ENCODE peak calls at places on chromosome 1, in seven cellular contexts. L, O, N, P, E, X and D are unnamed samples.

GRCh38 chr1:21077085-21077484 is 99.6 kb downstream of the EIF4G3 start:
- DNase-seq in N (no peak), E (no peak), L (no peak), O (no peak), P (no peak), X (no peak), D (no peak)

GRCh38 chr1:222641269-222641948 is 23.5 kb downstream of the MIA3 start:
- DNase-seq in P (no peak), X (no peak), O (no peak), L (no peak), N (no peak), E (no peak), D (no peak)

GRCh38 chr1:75392278-75392677 is 218.6 kb downstream of the SLC44A5 start:
- DNase-seq in E (no peak), O (no peak), P (no peak), X (no peak), N (no peak), L (no peak), D (no peak)

GRCh38 chr1:45804671-45804973 is 1.2 kb downstream of the MAST2 start:
- DNase-seq in N (no peak), O (no peak), X (no peak), L (no peak), E (no peak), P (no peak), D (no peak)

GRCh38 chr1:205595435-205595834 is 36.4 kb downstream of the ELK4 start:
- DNase-seq in O (no peak), L (no peak), P (no peak), E (no peak), X (no peak), N (no peak), D (no peak)

GRCh38 chr1:3912809-3913685 is 13.0 kb upstream of the C1orf174 start:
- DNase-seq in E (no peak), L (no peak), N (no peak), P (no peak), O (peak; percentile 45), X (no peak), D (no peak)

GRCh38 chr1:78447096-78447495 is 43.7 kb upstream of the PTGFR start:
- DNase-seq in P (no peak), E (no peak), L (no peak), O (no peak), N (no peak), X (no peak), D (no peak)

GRCh38 chr1:170309389-170310013 is 163.7 kb downstream of the NTMT2 start:
- DNase-seq in X (no peak), N (peak; percentile 1), E (no peak), O (no peak), P (no peak), L (no peak), D (no peak)

GRCh38 chr1:94843430-94843829 is 23.3 kb downstream of the SLC44A3 start:
- DNase-seq in L (no peak), P (no peak), E (no peak), O (no peak), N (no peak), X (no peak), D (no peak)

GRCh38 chr1:100448371-100448770 is 89.6 kb upstream of the GPR88 start:
- DNase-seq in P (no peak), O (no peak), E (no peak), L (no peak), N (no peak), X (no peak), D (no peak)

GRCh38 chr1:224333939-224334701 is 4.1 kb upstream of the NVL start:
- DNase-seq in E (peak; percentile 33), L (no peak), N (no peak), P (no peak), O (peak; percentile 40), X (no peak), D (no peak)

DNA sequence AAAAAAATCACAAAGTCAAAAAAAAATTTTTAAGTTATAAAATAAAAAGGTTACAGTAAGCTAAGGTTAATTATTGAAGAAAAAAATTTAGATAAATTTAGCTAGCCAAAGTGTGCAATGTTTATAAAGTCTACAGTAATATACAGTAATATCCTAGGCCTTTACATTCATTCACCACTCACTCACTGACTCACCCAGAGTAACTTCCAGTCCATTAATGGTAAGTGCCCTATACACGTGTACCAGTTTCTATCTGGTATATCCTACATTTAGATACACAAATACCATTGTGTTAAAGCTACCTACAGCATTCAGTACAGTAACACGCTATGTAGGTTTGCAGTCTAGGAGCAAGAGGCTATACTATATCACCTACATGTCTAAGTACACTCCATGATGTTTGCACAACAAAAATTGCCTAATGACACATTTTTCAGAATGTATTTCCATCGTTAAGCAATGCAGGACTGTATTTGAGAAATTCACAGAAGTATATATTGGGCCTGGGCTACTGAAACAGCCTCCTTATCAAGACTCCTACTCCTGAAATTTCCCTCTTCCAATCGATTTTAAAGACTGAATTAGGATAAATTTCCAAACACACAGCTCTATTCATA is 155.1 kb downstream of the COP1 start:
- DNase-seq in O (no peak), X (no peak), N (no peak), L (peak; percentile 16), E (no peak), P (no peak), D (no peak)
- TF ChIP-seq TAF1 in O (no peak), X (no peak), N (no peak), L (no peak), E (no peak), P (no peak), D (no peak)

DNA sequence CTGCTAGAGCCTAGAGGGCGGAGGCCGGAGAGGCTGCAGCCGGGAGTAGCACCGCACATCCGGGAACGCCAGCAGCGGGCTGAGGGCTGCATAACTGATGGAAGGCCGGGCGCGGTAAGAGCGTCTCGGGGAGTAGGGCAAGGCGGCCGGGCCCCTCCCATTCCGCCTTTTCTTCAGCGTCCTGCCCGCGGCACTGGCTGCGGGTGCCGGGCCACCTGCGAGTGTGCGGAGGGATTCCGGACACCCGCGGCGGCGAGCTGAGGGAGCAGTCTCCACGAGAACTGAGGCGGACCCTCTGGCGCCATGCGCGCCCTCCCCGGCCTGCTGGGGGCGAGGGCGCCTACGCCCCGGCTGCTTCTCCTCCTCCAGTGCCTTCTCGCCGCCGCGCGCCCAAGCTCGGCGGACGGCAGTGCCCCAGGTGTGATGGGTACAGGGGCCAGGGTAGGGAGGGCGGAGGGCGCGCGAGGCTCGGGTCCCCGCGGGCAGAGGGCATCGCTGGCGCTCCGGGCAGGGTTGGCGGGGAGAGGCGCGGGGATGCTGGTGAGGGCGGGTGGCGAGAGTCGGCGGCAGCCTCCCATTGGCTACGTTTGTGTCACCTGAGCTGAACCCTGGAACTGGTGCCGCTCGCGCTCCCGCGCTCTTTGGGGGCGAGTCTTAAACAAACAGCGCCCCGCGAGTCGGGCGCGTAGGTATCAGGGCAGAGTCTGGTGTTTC is 334.4 kb downstream of the SRGAP2C start:
- DNase-seq in O (peak; percentile 17), P (no peak), N (peak; percentile 31), X (peak; percentile 88), L (peak; percentile 61), E (no peak), D (no peak)
- TF ChIP-seq POLR2AphosphoS5 in O (no peak), P (no peak), N (no peak), X (no peak), L (peak; percentile 57), E (no peak), D (no peak)

GRCh38 chr1:165644064-165644735 is 13.2 kb downstream of the MGST3 start:
- DNase-seq in O (no peak), N (no peak), P (no peak), E (no peak), X (no peak), L (no peak), D (no peak)

GRCh38 chr1:165648919-165649572 is 18.0 kb downstream of the MGST3 start:
- DNase-seq in N (no peak), E (no peak), P (no peak), X (no peak), L (no peak), O (no peak), D (no peak)

GRCh38 chr1:165647970-165648369 is 16.9 kb downstream of the MGST3 start:
- DNase-seq in L (no peak), E (no peak), X (no peak), P (no peak), O (no peak), N (no peak), D (no peak)

GRCh38 chr1:165647517-165647916 is 16.5 kb downstream of the MGST3 start:
- DNase-seq in O (no peak), L (no peak), P (no peak), N (no peak), X (no peak), E (no peak), D (no peak)

DNA sequence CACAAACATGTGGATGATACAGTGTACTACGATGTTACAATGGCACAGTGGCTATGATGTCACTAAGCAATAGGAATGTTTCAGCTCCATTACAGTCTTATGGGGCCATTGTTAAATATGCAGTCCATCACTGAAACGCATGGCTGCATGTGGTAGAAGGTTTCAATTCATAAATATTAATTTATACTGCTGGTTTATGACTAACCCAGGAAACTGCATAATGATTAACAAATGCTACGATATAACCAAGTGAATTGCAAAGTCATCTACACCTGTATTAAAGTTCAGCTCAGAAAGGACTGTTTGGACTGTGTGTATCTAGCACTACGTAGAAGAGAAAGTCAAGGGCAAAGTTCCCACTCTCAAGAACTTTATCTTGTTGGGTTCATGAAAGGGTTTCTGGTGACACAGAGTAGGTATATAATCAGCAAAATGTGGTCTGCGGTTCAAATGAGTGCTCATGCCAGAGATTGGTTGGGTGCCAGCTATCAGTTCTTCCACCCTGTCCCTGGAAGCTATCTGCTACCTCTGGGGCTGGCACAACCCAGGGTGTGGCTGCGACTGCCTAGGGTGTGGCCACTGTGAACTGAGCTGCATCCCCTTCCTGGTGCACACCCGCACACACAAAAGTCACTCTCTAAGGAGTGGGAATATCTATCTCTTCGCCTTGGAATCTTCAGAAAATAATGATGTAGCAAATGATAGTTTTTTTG is 14.8 kb downstream of the MGST3 start:
- DNase-seq in E (no peak), X (no peak), P (no peak), N (no peak), O (peak; percentile 46), L (peak; percentile 57), D (no peak)
- TF ChIP-seq TAF1 in E (no peak), X (no peak), P (no peak), N (no peak), O (no peak), L (no peak), D (no peak)

GRCh38 chr1:58358311-58358710 is 188.2 kb downstream of the OMA1 start:
- DNase-seq in E (no peak), L (peak; percentile 12), N (no peak), X (no peak), P (no peak), O (no peak), D (no peak)
- TF ChIP-seq POLR2AphosphoS5 in E (no peak), L (no peak), N (no peak), X (no peak), P (no peak), O (no peak), D (no peak)